ENCODE peak calls at places on chromosomes 16 and 17, in nine cellular contexts. Z is upper lobe of right lung; S is GM06990; K is kidney epithelial cell; P is SK-N-SH; F is mucosa of descending colon; N is Caco-2; C is activated CD8-positive, alpha-beta T cell treated with anti-CD3 and anti-CD28 coated beads for 36 hours; D is neural crest cell. X is an unnamed sample.

GRCh38 chr16:80250376-80250775 is 290.4 kb upstream of the DYNLRB2 start:
- DNase-seq in P (no peak), F (no peak), D (no peak), N (no peak), K (no peak), C (no peak), S (no peak), Z (no peak), X (no peak)

GRCh38 chr16:8594149-8594666 is 3.9 kb upstream of the TMEM114 start:
- DNase-seq in S (no peak), C (no peak), D (no peak), N (no peak), Z (no peak), P (no peak), F (no peak), K (no peak), X (no peak)

GRCh38 chr17:44758414-44759095 is at the start of gene ADAM11:
- DNase-seq in N (no peak), F (no peak), K (no peak), S (no peak), D (no peak), P (peak; percentile 91), Z (peak; percentile 57), C (no peak), X (no peak)

GRCh38 chr16:71288570-71288889 is 672 bp downstream of the CMTR2 start:
- DNase-seq in C (no peak), N (no peak), D (no peak), K (no peak), S (peak; percentile 6), P (no peak), Z (no peak), F (no peak), X (no peak)

GRCh38 chr17:75720656-75721462 is at the start of gene ITGB4:
- DNase-seq in D (no peak), N (peak; percentile 94), Z (peak; percentile 91), C (peak; percentile 63), K (no peak), S (peak; percentile 57), F (peak; percentile 91), P (peak; percentile 88), X (no peak)

GRCh38 chr17:80890551-80890930 is 101.1 kb upstream of the CHMP6 start:
- DNase-seq in K (no peak), Z (no peak), D (no peak), S (no peak), C (no peak), P (no peak), F (peak; percentile 52), N (no peak), X (no peak)

GRCh38 chr16:8741636-8742427 is 55.6 kb downstream of the TMEM186 start:
- DNase-seq in P (no peak), C (no peak), S (no peak), K (no peak), F (no peak), D (no peak), Z (no peak), N (no peak), X (no peak)

GRCh38 chr16:23423496-23424049 is 29.4 kb downstream of the COG7 start:
- DNase-seq in F (peak; percentile 69), N (no peak), D (no peak), S (no peak), Z (peak; percentile 65), K (peak; percentile 75), C (no peak), P (no peak), X (no peak)

GRCh38 chr16:29806641-29807425 is 504 bp downstream of the MAZ start:
- DNase-seq in C (peak; percentile 80), N (peak; percentile 81), D (peak; percentile 49), P (peak; percentile 70), K (no peak), F (peak; percentile 87), Z (peak; percentile 86), S (peak; percentile 58), X (no peak)

GRCh38 chr17:57999496-58000017 is 7.5 kb downstream of the SRSF1 start:
- DNase-seq in N (peak; percentile 68), Z (no peak), C (no peak), K (no peak), S (peak; percentile 36), F (no peak), P (peak; percentile 54), D (no peak), X (no peak)

GRCh38 chr17:50451943-50452626 is 16.6 kb downstream of the CHAD start:
- DNase-seq in K (no peak), N (no peak), C (no peak), Z (no peak), F (no peak), D (no peak), P (no peak), S (no peak), X (no peak)

GRCh38 chr17:40515491-40516041 is 14.1 kb upstream of the TNS4 start:
- DNase-seq in N (no peak), P (no peak), F (no peak), C (peak; percentile 69), K (no peak), Z (peak; percentile 48), D (no peak), S (no peak), X (no peak)

GRCh38 chr17:50516980-50517379 is 8.7 kb downstream of the MYCBPAP start:
- DNase-seq in C (no peak), S (no peak), F (no peak), D (no peak), Z (no peak), P (no peak), K (no peak), N (no peak), X (no peak)

GRCh38 chr17:45262516-45263476 is 902 bp upstream of the SPATA32 start:
- DNase-seq in D (no peak), N (no peak), Z (no peak), C (no peak), S (no peak), K (no peak), F (no peak), P (no peak), X (no peak)

GRCh38 chr16:62068747-62069146 is 32.5 kb upstream of the CDH8 start:
- DNase-seq in N (peak; percentile 23), C (no peak), K (no peak), S (no peak), F (no peak), Z (no peak), D (no peak), P (peak; percentile 7), X (no peak)

GRCh38 chr17:72282439-72283029 is 161.7 kb downstream of the SOX9 start:
- DNase-seq in P (no peak), N (no peak), K (no peak), C (no peak), S (no peak), Z (no peak), D (no peak), F (no peak), X (no peak)

GRCh38 chr17:66638707-66639479 is 196.0 kb upstream of the CACNG5 start:
- DNase-seq in C (no peak), P (no peak), Z (no peak), K (no peak), F (no peak), N (no peak), S (peak; percentile 18), D (no peak), X (no peak)

GRCh38 chr16:8552487-8553221 is 37.7 kb downstream of the TMEM114 start:
- DNase-seq in C (no peak), F (no peak), P (no peak), N (no peak), K (no peak), Z (no peak), S (no peak), D (no peak), X (no peak)

GRCh38 chr16:84673561-84673960 is 25.2 kb downstream of the KLHL36 start:
- DNase-seq in Z (no peak), P (no peak), N (no peak), C (no peak), K (no peak), F (no peak), D (no peak), S (no peak), X (no peak)

GRCh38 chr16:75908718-75909117 is 182.4 kb upstream of the CPHXL start:
- DNase-seq in Z (no peak), N (no peak), S (no peak), F (no peak), P (no peak), K (no peak), D (no peak), C (no peak), X (no peak)

DNA sequence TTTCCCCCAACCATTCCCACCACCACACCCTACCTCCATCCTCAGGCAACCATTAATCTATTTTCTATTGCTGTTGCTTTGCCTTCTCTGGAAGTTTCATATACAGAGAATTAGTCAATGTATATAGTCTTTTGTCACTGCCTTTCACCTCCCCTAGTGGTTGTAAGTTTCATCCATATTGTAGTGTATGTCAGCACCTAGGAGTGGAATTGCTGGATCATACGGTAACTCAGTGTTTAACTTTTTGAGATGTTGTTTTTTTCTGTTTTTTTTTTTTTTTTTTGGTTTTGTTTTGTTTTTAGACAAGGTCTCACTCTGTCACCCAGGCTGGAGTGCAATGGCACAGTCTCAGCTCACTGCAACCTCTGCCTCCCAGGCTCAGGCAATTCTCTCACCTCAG is 16.9 kb downstream of the EEF2K start:
- DNase-seq in S (no peak), F (no peak), N (no peak), P (no peak), K (no peak), D (no peak), Z (no peak), C (no peak), X (no peak)
- TF ChIP-seq CTCF in S (no peak), F (no peak), N (no peak), P (no peak), K (no peak), D (peak; percentile 22), Z (no peak), C (no peak), X (no peak)

GRCh38 chr17:68961204-68961893 is 6.2 kb upstream of the ABCA8 start:
- DNase-seq in F (no peak), D (no peak), S (no peak), C (no peak), P (no peak), N (no peak), Z (no peak), K (no peak), X (no peak)
- TF ChIP-seq CTCF in F (no peak), D (no peak), S (no peak), C (no peak), P (no peak), N (no peak), Z (no peak), K (no peak), X (no peak)

GRCh38 chr16:73669535-73670274 is 621.8 kb upstream of the ZFHX3 start:
- DNase-seq in C (no peak), D (no peak), Z (no peak), K (no peak), F (no peak), S (no peak), P (no peak), N (no peak), X (no peak)

GRCh38 chr16:73671102-73671501 is 623.2 kb upstream of the ZFHX3 start:
- DNase-seq in S (no peak), D (no peak), K (no peak), C (no peak), Z (no peak), P (no peak), F (no peak), N (no peak), X (no peak)

GRCh38 chr16:73672135-73672534 is 624.2 kb upstream of the ZFHX3 start:
- DNase-seq in K (no peak), F (no peak), C (no peak), D (no peak), N (no peak), Z (no peak), S (no peak), P (no peak), X (no peak)
- TF ChIP-seq CTCF in K (no peak), F (no peak), C (no peak), D (no peak), N (no peak), Z (no peak), S (no peak), P (no peak), X (peak; percentile 51)

GRCh38 chr17:9004132-9004960 is 17.0 kb upstream of the NTN1 start:
- DNase-seq in C (no peak), D (peak; percentile 12), F (no peak), S (no peak), P (no peak), N (no peak), K (no peak), Z (no peak), X (no peak)
- TF ChIP-seq CTCF in C (no peak), D (peak; percentile 37), F (no peak), S (no peak), P (no peak), N (no peak), K (peak; percentile 12), Z (no peak), X (peak; percentile 32)

X was measured in type B pancreatic cell.